ENCODE peak calls at places on chromosomes 4 and X, in seven cellular contexts. Q, G, W, F, C, J and A are unnamed samples.

GRCh38 chr4:54230479-54231418 is 1.7 kb downstream of the PDGFRA start:
- DNase-seq in W (no peak), J (no peak), F (peak), G (peak), Q (no peak), C (peak), A (peak)

GRCh38 chrX:40153335-40154221 is 55.8 kb upstream of the BCOR start:
- DNase-seq in Q (no peak), C (peak), J (no peak), G (peak), F (peak), W (no peak), A (no peak)

GRCh38 chr4:101025755-101026154 is 321.6 kb downstream of the PPP3CA start:
- DNase-seq in J (no peak), F (no peak), W (no peak), G (no peak), C (no peak), Q (no peak), A (no peak)

GRCh38 chr4:41718907-41719306 is 29.6 kb downstream of the PHOX2B start:
- DNase-seq in Q (no peak), F (peak), W (no peak), C (no peak), J (peak), G (no peak), A (peak)

GRCh38 chr4:113825272-113825671 is 63.7 kb upstream of the CAMK2D start:
- DNase-seq in Q (no peak), C (no peak), G (no peak), W (no peak), F (no peak), J (no peak), A (no peak)

GRCh38 chr4:8254076-8254475 is 15.5 kb upstream of the HTRA3 start:
- DNase-seq in W (no peak), G (no peak), J (no peak), C (no peak), Q (no peak), F (no peak), A (no peak)

GRCh38 chrX:40094041-40094899 is 3.5 kb downstream of the BCOR start:
- DNase-seq in C (peak), Q (no peak), G (peak), F (peak), J (no peak), W (peak), A (peak)

GRCh38 chr4:3808597-3808996 is 42.4 kb downstream of the ADRA2C start:
- DNase-seq in G (no peak), C (no peak), J (no peak), W (no peak), F (no peak), Q (no peak), A (no peak)

GRCh38 chr4:70759126-70759525 is 37.4 kb downstream of the RUFY3 start:
- DNase-seq in Q (no peak), W (no peak), F (no peak), C (no peak), J (no peak), G (no peak), A (no peak)

GRCh38 chr4:42761804-42762203 is 104.9 kb upstream of the ATP8A1 start:
- DNase-seq in C (no peak), F (no peak), Q (no peak), W (no peak), G (no peak), J (no peak), A (no peak)

GRCh38 chrX:151359931-151360871 is 36.8 kb upstream of the VMA21 start:
- DNase-seq in F (peak), C (no peak), W (no peak), G (peak), J (no peak), Q (no peak), A (peak)

GRCh38 chrX:17535229-17535628 is 160.2 kb downstream of the NHS start:
- DNase-seq in C (no peak), G (peak), W (no peak), J (no peak), F (no peak), Q (no peak), A (peak)

GRCh38 chrX:23820235-23820782 is 37.3 kb downstream of the SAT1 start:
- DNase-seq in J (no peak), Q (no peak), W (no peak), G (no peak), F (no peak), C (no peak), A (no peak)

GRCh38 chr4:183008492-183008891 is 90.6 kb upstream of the WWC2 start:
- DNase-seq in J (no peak), G (no peak), F (no peak), Q (no peak), W (no peak), C (no peak), A (no peak)

GRCh38 chrX:43885617-43886016 is 3.4 kb upstream of the MAOB start:
- DNase-seq in G (no peak), J (no peak), W (no peak), C (no peak), Q (no peak), F (no peak), A (no peak)

GRCh38 chrX:15495801-15496200 is 2.7 kb upstream of the PIR start:
- DNase-seq in F (no peak), W (no peak), J (no peak), Q (no peak), C (no peak), G (no peak), A (no peak)

GRCh38 chrX:13607356-13607995 is 38.1 kb downstream of the EGFL6 start:
- DNase-seq in C (no peak), Q (no peak), J (no peak), W (no peak), F (no peak), G (no peak), A (no peak)

GRCh38 chrX:136835761-136836160 is 44.8 kb downstream of the RBMX start:
- DNase-seq in C (no peak), F (no peak), Q (no peak), W (no peak), J (no peak), G (no peak), A (no peak)

GRCh38 chrX:120768681-120769080 is 107.0 kb downstream of the CT47B1 start:
- DNase-seq in W (no peak), J (no peak), F (peak), C (no peak), Q (no peak), G (no peak), A (peak)

GRCh38 chr4:107814758-107815552 is 9.8 kb upstream of the SGMS2 start:
- DNase-seq in C (no peak), G (no peak), J (no peak), F (no peak), W (no peak), Q (no peak), A (no peak)

GRCh38 chrX:39640866-39641265 is 456.9 kb downstream of the BCOR start:
- DNase-seq in Q (no peak), J (no peak), W (no peak), G (no peak), F (no peak), C (no peak), A (no peak)

GRCh38 chr4:128700659-128701350 is 108.7 kb upstream of the JADE1 start:
- DNase-seq in G (no peak), Q (no peak), F (peak), W (no peak), J (no peak), C (no peak), A (peak)

GRCh38 chr4:113707013-113707412 is 54.5 kb downstream of the CAMK2D start:
- DNase-seq in C (no peak), G (no peak), W (no peak), Q (no peak), J (no peak), F (peak), A (peak)

GRCh38 chrX:97481228-97481627 is 597.5 kb downstream of the RPA4 start:
- DNase-seq in F (no peak), G (no peak), J (no peak), W (no peak), C (no peak), Q (no peak), A (no peak)

GRCh38 chrX:136166221-136166855 is 19.0 kb downstream of the FHL1 start:
- DNase-seq in C (peak), Q (no peak), J (peak), G (no peak), W (no peak), F (peak), A (peak)

GRCh38 chr4:158996669-158997074 is 106.2 kb upstream of the RAPGEF2 start:
- DNase-seq in W (no peak), J (peak), Q (no peak), F (peak), G (no peak), C (no peak), A (peak)